ENCODE peak calls at places on chromosomes 7 and 10, in five cellular contexts. S is tibial nerve, P is hepatocyte, H is fibroblast of lung, O is Panc1. T is an unnamed sample.

GRCh38 chr7:38429057-38429456 is 155.6 kb upstream of the TARP start:
- DNase-seq in S (no peak), P (no peak), H (no peak), O (no peak), T (no peak)

GRCh38 chr10:79221110-79222051 is 125.9 kb upstream of the PPIF start:
- DNase-seq in S (peak; percentile 41), P (peak; percentile 82), H (peak; percentile 93), O (no peak), T (peak; percentile 78)

GRCh38 chr7:3117488-3118228 is 74.0 kb upstream of the CARD11 start:
- DNase-seq in S (no peak), P (no peak), H (no peak), O (no peak), T (no peak)

GRCh38 chr7:114922652-114923402 is 933 bp downstream of the MDFIC start:
- DNase-seq in S (peak; percentile 35), P (peak; percentile 58), H (peak; percentile 89), O (peak; percentile 12), T (peak; percentile 69)

GRCh38 chr10:129764011-129764900 is 199.8 kb downstream of the EBF3 start:
- DNase-seq in S (no peak), P (no peak), H (no peak), O (no peak), T (no peak)

GRCh38 chr7:133339772-133340171 is 86.9 kb downstream of the EXOC4 start:
- DNase-seq in S (no peak), P (no peak), H (no peak), O (no peak), T (no peak)

GRCh38 chr7:100174582-100174981 is 2.6 kb downstream of the GPC2 start:
- DNase-seq in S (no peak), P (no peak), H (no peak), O (no peak), T (no peak)

GRCh38 chr10:12510566-12510965 is 161.2 kb downstream of the CAMK1D start:
- DNase-seq in S (no peak), P (no peak), H (no peak), O (no peak), T (peak; percentile 6)

GRCh38 chr7:146926833-146927232 is 810.2 kb downstream of the CNTNAP2 start:
- DNase-seq in S (no peak), P (no peak), H (no peak), O (no peak), T (peak; percentile 24)

GRCh38 chr10:1381339-1381738 is 325.2 kb downstream of the WDR37 start:
- DNase-seq in S (no peak), P (no peak), H (no peak), O (no peak), T (no peak)

GRCh38 chr7:157718303-157719007 is 381.7 kb downstream of the DNAJB6 start:
- DNase-seq in S (no peak), P (no peak), H (no peak), O (no peak), T (no peak)

GRCh38 chr7:24498439-24498838 is 74.8 kb upstream of the PALS2 start:
- DNase-seq in S (no peak), P (no peak), H (no peak), O (no peak), T (no peak)

GRCh38 chr10:111360260-111360925 is 283.6 kb downstream of the ADRA2A start:
- DNase-seq in S (no peak), P (peak; percentile 60), H (no peak), O (peak; percentile 17), T (peak; percentile 62)

GRCh38 chr7:51253157-51253556 is 63.5 kb downstream of the COBL start:
- DNase-seq in S (no peak), P (no peak), H (no peak), O (no peak), T (no peak)
- TF ChIP-seq CTCF in S (no peak), P (peak; percentile 11), H (no peak), O (no peak), T (no peak)

GRCh38 chr10:96288151-96288621 is 16.0 kb upstream of the DNTT start:
- DNase-seq in S (no peak), P (no peak), H (no peak), O (no peak), T (no peak)
- H3K4me3 ChIP-seq in S (no peak overlapping the region), P (peak overlapping the region; percentile 3), H (no peak overlapping the region), O (no peak overlapping the region), T (no peak overlapping the region)

GRCh38 chr7:151061241-151062110 is 2.1 kb downstream of the SLC4A2 start:
- DNase-seq in S (no peak), P (no peak), H (no peak), O (no peak), T (no peak)

GRCh38 chr7:151063212-151063561 is 3.8 kb downstream of the SLC4A2 start:
- DNase-seq in S (peak; percentile 59), P (peak; percentile 72), H (peak; percentile 64), O (no peak), T (peak; percentile 71)

GRCh38 chr7:151064454-151064853 is 5.1 kb downstream of the SLC4A2 start:
- DNase-seq in S (no peak), P (no peak), H (no peak), O (no peak), T (no peak)

GRCh38 chr7:151062111-151062398 is 2.7 kb downstream of the SLC4A2 start:
- DNase-seq in S (no peak), P (no peak), H (no peak), O (no peak), T (no peak)

GRCh38 chr7:151062399-151063211 is 3.2 kb downstream of the SLC4A2 start:
- DNase-seq in S (no peak), P (peak; percentile 95), H (peak; percentile 59), O (no peak), T (peak; percentile 64)
- TF ChIP-seq CTCF in S (no peak), P (no peak), H (no peak), O (no peak), T (no peak)

DNA sequence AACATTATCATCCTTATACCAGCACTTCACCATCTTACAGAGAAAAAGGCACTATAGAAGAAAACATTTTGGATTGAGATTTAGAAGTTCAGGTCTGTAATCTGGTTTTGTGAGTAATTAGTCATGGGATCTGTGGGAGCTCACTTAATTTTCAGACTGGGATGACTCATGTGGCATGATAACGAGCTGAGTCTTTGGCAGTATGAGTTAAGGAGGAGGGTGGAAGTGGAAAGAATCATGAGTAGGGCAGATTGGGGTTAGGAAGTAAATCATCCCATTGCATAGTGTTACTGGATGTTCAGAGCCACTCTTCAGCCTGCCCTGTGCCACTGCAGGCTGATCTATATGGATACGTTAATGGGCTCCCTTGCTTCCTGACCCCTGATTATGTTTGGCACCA is 64.9 kb downstream of the ZNF92 start:
- DNase-seq in S (no peak), P (peak; percentile 5), H (peak; percentile 72), O (no peak), T (peak; percentile 87)
- H3K4me3 ChIP-seq in S (no peak overlapping the region), P (no peak overlapping the region), H (no peak overlapping the region), O (no peak overlapping the region), T (no peak overlapping the region)

GRCh38 chr7:28536259-28536658 is 123.9 kb downstream of the CREB5 start:
- DNase-seq in S (no peak), P (peak; percentile 73), H (peak; percentile 27), O (no peak), T (peak; percentile 30)
- TF ChIP-seq CTCF in S (peak; percentile 25), P (peak; percentile 56), H (peak; percentile 53), O (peak; percentile 52), T (peak; percentile 51)